ENCODE peak calls at places on chromosomes 7 and 10, in five cellular contexts. U is H1, X is HepG2, M is GM12878, W is K562. I is an unnamed sample.

GRCh38 chr7:111029141-111029572 is 61.8 kb upstream of the LRRN3 start:
- DNase-seq in W (no peak), U (no peak), M (no peak), X (peak; percentile 84), I (no peak)

GRCh38 chr10:34666008-34666700 is 148.9 kb downstream of the PARD3 start:
- DNase-seq in W (peak; percentile 45), U (no peak), X (no peak), M (peak; percentile 53), I (peak; percentile 73)

GRCh38 chr7:34096135-34096775 is 190.9 kb downstream of the BMPER start:
- DNase-seq in X (no peak), W (no peak), M (no peak), U (no peak), I (peak; percentile 11)

GRCh38 chr10:16943301-16944080 is 126.3 kb upstream of the RSU1 start:
- DNase-seq in W (no peak), U (no peak), M (no peak), X (no peak), I (no peak)

GRCh38 chr10:96622330-96622729 is 35.5 kb upstream of the TM9SF3 start:
- DNase-seq in U (no peak), W (peak; percentile 58), X (no peak), M (no peak), I (no peak)

GRCh38 chr10:3829193-3830050 is 44.4 kb upstream of the KLF6 start:
- DNase-seq in X (no peak), W (no peak), U (no peak), M (no peak), I (no peak)

GRCh38 chr10:79027147-79028055 is 41.4 kb upstream of the ZMIZ1 start:
- DNase-seq in M (no peak), U (no peak), W (peak; percentile 76), X (no peak), I (no peak)

GRCh38 chr10:104330168-104331117 is 7.8 kb downstream of the ITPRIP start:
- DNase-seq in X (peak; percentile 25), W (no peak), U (no peak), M (no peak), I (no peak)

GRCh38 chr10:71547841-71548493 is 151.2 kb downstream of the CDH23 start:
- DNase-seq in X (no peak), U (no peak), M (no peak), W (no peak), I (no peak)

DNA sequence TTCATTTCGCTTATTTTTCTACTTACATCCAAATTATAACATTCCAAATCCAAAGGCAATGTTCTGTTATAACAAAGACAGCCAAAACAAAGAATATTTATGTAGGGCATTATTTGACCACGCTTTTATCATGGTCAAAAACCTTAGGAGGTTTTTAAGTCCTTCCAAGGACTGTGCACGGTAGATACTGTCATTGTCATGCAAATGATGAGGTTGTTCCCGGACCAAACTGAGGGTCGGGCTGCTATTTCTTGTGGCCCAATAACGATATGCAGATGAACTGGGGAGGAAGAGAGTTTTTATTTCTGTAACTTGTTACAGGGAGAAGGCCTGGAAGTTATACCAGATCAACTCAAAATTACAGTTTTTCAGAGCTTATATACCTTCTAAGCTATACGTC is 56.6 kb upstream of the STEAP4 start:
- DNase-seq in X (no peak), W (no peak), M (no peak), U (no peak), I (no peak)
- TF ChIP-seq HDAC2 in X (no peak), W (no peak), M (no peak), U (no peak), I (no peak)

DNA sequence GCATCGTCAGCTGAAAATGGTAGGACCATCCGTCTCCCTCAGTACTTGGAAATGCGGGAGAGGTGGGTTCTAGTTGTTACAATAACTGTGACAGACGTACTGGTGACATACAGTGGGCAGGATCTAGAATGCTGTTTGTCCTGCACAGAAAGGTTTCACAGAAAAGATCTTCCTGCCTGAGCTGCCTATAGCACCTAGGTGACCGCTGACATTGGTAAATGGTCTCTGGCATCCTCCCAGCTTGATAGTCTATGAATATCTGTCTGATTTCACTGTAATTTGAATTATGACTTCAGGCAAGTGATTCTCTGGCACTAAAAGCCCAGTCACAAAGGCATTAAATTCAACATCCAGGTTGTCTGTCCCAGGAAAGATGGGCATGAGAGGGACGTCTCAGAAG is 38.2 kb upstream of the CCDC3 start:
- DNase-seq in U (no peak), W (no peak), M (no peak), X (no peak), I (no peak)
- TF ChIP-seq HDAC2 in U (no peak), W (no peak), M (no peak), X (no peak), I (no peak)

DNA sequence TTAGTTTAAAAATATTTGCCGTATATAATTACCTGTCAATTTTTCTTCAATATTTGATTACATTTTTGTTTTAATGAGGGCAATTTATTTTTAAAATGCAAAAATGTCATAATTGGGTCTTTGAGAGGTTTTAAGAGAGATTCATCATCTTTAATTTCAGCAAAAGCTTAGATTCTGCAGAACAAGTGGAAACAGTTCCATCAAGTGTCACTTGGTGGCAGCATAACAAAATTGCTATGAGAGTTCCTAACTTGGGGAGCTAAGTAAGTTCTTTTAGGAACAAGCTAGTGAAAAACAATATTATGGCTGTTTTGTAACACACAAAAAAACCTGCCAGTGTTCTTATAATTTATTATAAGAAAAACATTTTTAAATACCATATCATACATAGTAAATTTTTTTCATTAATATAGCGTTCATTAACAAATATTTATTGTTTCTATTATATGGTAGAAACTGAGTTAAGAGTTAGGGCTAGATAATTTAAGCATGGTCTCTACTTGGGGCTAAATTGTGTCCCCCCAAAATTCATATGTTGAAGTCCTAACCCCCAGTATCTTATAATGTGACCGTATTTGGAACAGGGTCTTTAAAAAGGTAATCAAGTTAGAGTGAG is 155.2 kb downstream of the MAGI2 start:
- DNase-seq in M (no peak), U (no peak), W (peak; percentile 30), X (peak; percentile 25), I (peak; percentile 68)
- TF ChIP-seq HDAC2 in M (no peak), U (no peak), W (no peak), X (no peak), I (no peak)

GRCh38 chr10:6319119-6319518 is 116.4 kb downstream of the PFKFB3 start:
- DNase-seq in U (no peak), X (no peak), W (no peak), M (no peak), I (no peak)

GRCh38 chr10:6320320-6321010 is 117.7 kb downstream of the PFKFB3 start:
- DNase-seq in W (no peak), X (no peak), U (no peak), M (peak; percentile 45), I (no peak)

GRCh38 chr10:6322805-6323204 is 120.1 kb downstream of the PFKFB3 start:
- DNase-seq in X (no peak), M (no peak), U (no peak), W (no peak), I (no peak)

DNA sequence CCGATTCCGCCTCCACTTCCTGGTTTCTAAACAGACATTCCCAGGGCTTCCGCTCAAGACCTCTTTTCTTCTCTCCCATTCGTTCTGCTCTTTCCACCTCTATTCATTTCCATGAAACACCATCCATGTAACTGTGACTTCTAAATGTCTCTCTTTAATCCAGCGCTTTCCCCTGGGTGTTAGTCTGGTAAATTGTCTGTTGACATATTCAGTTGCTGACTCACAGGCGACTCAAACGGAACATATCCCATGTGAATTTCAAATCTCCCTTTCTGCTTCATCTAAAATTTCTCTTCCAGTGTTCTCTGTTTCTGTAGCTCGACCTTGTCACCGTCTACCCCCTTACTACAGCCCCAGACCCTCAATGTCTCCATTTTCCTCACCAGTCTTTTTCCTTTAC is 119.1 kb downstream of the PFKFB3 start:
- DNase-seq in X (no peak), W (no peak), M (no peak), U (no peak), I (peak; percentile 25)
- TF ChIP-seq HDAC2 in X (no peak), W (no peak), M (no peak), U (no peak), I (no peak)

DNA sequence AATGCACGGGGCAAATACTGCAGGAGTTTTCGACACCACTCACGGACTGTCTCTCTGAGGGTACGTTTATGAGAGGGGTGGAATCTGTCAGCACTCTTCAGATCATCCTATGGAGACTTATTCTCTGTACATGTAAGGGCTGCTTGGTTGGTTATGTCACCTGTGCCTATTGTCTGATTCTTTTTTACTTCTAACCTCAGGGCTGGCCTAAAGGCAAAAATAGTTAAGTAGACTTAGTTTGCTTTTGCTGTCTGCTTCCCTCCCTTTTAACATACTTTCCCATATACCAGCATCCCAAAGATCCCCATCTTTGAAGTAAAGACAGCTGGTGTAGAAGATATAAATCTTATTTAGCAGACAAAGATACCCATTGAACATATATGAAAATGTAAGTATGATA is 105.9 kb downstream of the PRKG1 start:
- DNase-seq in M (no peak), X (no peak), W (no peak), U (no peak), I (no peak)
- TF ChIP-seq HDAC2 in M (no peak), X (no peak), W (no peak), U (no peak), I (no peak)

GRCh38 chr10:91603173-91603572 is 29.7 kb downstream of the PPP1R3C start:
- DNase-seq in X (no peak), U (no peak), W (no peak), M (no peak), I (no peak)

GRCh38 chr10:91603931-91604331 is 28.9 kb downstream of the PPP1R3C start:
- DNase-seq in U (no peak), M (no peak), X (no peak), W (no peak), I (peak; percentile 54)

GRCh38 chr10:91598211-91598981 is 34.5 kb downstream of the PPP1R3C start:
- DNase-seq in M (no peak), X (no peak), W (no peak), U (no peak), I (peak; percentile 91)

GRCh38 chr10:91602449-91602848 is 30.4 kb downstream of the PPP1R3C start:
- DNase-seq in W (no peak), M (no peak), X (no peak), U (no peak), I (no peak)

GRCh38 chr10:91601212-91601611 is 31.7 kb downstream of the PPP1R3C start:
- DNase-seq in U (no peak), X (no peak), M (no peak), W (no peak), I (no peak)
- TF ChIP-seq HDAC2 in U (no peak), X (no peak), M (no peak), W (no peak), I (no peak)